ENCODE peak calls at places on chromosomes 6 and 20, in eight cellular contexts. One of them, this sample, is unnamed.

GRCh38 chr6:18090349-18090786 is 32.1 kb downstream of the NHLRC1 start:
- DNase-seq in CD8-positive, alpha-beta T cell: no peak
- DNase-seq in lung: no peak
- DNase-seq in left lung: no peak
- DNase-seq in pancreas: no peak
- DNase-seq in stomach: no peak
- DNase-seq in H9: no peak
- DNase-seq in prostate gland: no peak
- DNase-seq in this sample: no peak

GRCh38 chr6:6556162-6556737 is 32.3 kb upstream of the LY86 start:
- DNase-seq in pancreas: no peak
- DNase-seq in prostate gland: no peak
- DNase-seq in left lung: peak; percentile 43
- DNase-seq in stomach: no peak
- DNase-seq in CD8-positive, alpha-beta T cell: no peak
- DNase-seq in lung: no peak
- DNase-seq in H9: no peak
- DNase-seq in this sample: no peak

GRCh38 chr6:141463237-141463977 is 669.3 kb upstream of the GJE1 start:
- DNase-seq in pancreas: no peak
- DNase-seq in CD8-positive, alpha-beta T cell: no peak
- DNase-seq in left lung: no peak
- DNase-seq in lung: no peak
- DNase-seq in stomach: no peak
- DNase-seq in prostate gland: no peak
- DNase-seq in H9: no peak
- DNase-seq in this sample: no peak

GRCh38 chr6:8707956-8708772 is 272.8 kb upstream of the SLC35B3 start:
- DNase-seq in pancreas: peak; percentile 66
- DNase-seq in H9: no peak
- DNase-seq in CD8-positive, alpha-beta T cell: no peak
- DNase-seq in lung: peak; percentile 47
- DNase-seq in stomach: peak; percentile 49
- DNase-seq in prostate gland: peak; percentile 81
- DNase-seq in left lung: peak; percentile 36
- DNase-seq in this sample: no peak

GRCh38 chr20:63553251-63553932 is 567 bp upstream of the FNDC11 start:
- DNase-seq in left lung: peak; percentile 73
- DNase-seq in pancreas: peak; percentile 76
- DNase-seq in CD8-positive, alpha-beta T cell: peak; percentile 76
- DNase-seq in prostate gland: peak; percentile 81
- DNase-seq in stomach: peak; percentile 85
- DNase-seq in H9: peak; percentile 95
- DNase-seq in lung: peak; percentile 87
- DNase-seq in this sample: peak; percentile 89

GRCh38 chr20:19625416-19625815 is 132.6 kb upstream of the RIN2 start:
- DNase-seq in CD8-positive, alpha-beta T cell: no peak
- DNase-seq in pancreas: no peak
- DNase-seq in left lung: no peak
- DNase-seq in lung: no peak
- DNase-seq in stomach: no peak
- DNase-seq in prostate gland: no peak
- DNase-seq in H9: no peak
- DNase-seq in this sample: no peak

GRCh38 chr6:11006060-11006459 is 38.0 kb downstream of the ELOVL2 start:
- DNase-seq in CD8-positive, alpha-beta T cell: no peak
- DNase-seq in stomach: no peak
- DNase-seq in lung: no peak
- DNase-seq in H9: no peak
- DNase-seq in pancreas: no peak
- DNase-seq in left lung: no peak
- DNase-seq in prostate gland: no peak
- DNase-seq in this sample: no peak

GRCh38 chr6:41818271-41819054 is 31.0 kb downstream of the TOMM6 start:
- DNase-seq in left lung: no peak
- DNase-seq in stomach: no peak
- DNase-seq in lung: no peak
- DNase-seq in prostate gland: no peak
- DNase-seq in CD8-positive, alpha-beta T cell: no peak
- DNase-seq in pancreas: no peak
- DNase-seq in H9: no peak
- DNase-seq in this sample: no peak

GRCh38 chr6:148803979-148804378 is 57.1 kb downstream of the UST start:
- DNase-seq in stomach: no peak
- DNase-seq in left lung: no peak
- DNase-seq in H9: no peak
- DNase-seq in pancreas: no peak
- DNase-seq in lung: no peak
- DNase-seq in prostate gland: no peak
- DNase-seq in CD8-positive, alpha-beta T cell: no peak
- DNase-seq in this sample: no peak

GRCh38 chr6:123519191-123519510 is 117.6 kb downstream of the TRDN start:
- DNase-seq in left lung: no peak
- DNase-seq in stomach: no peak
- DNase-seq in CD8-positive, alpha-beta T cell: no peak
- DNase-seq in H9: no peak
- DNase-seq in pancreas: no peak
- DNase-seq in lung: no peak
- DNase-seq in prostate gland: no peak
- DNase-seq in this sample: no peak

GRCh38 chr6:7542878-7543394 is 1.5 kb downstream of the DSP start:
- DNase-seq in pancreas: peak; percentile 81
- DNase-seq in H9: peak; percentile 83
- DNase-seq in stomach: peak; percentile 85
- DNase-seq in left lung: peak; percentile 41
- DNase-seq in CD8-positive, alpha-beta T cell: no peak
- DNase-seq in lung: peak; percentile 45
- DNase-seq in prostate gland: peak; percentile 93
- DNase-seq in this sample: no peak

GRCh38 chr6:24719125-24719931 is at the start of gene C6orf62:
- DNase-seq in pancreas: peak; percentile 44
- DNase-seq in left lung: peak; percentile 44
- DNase-seq in prostate gland: no peak
- DNase-seq in lung: peak; percentile 54
- DNase-seq in stomach: peak; percentile 40
- DNase-seq in H9: no peak
- DNase-seq in CD8-positive, alpha-beta T cell: peak; percentile 21
- DNase-seq in this sample: no peak

GRCh38 chr6:168507297-168507696 is 66.3 kb downstream of the SMOC2 start:
- DNase-seq in stomach: no peak
- DNase-seq in lung: no peak
- DNase-seq in H9: no peak
- DNase-seq in pancreas: no peak
- DNase-seq in CD8-positive, alpha-beta T cell: no peak
- DNase-seq in left lung: no peak
- DNase-seq in prostate gland: no peak
- DNase-seq in this sample: no peak

GRCh38 chr6:157090736-157091135 is 232.6 kb downstream of the TMEM242 start:
- DNase-seq in prostate gland: no peak
- DNase-seq in pancreas: no peak
- DNase-seq in stomach: no peak
- DNase-seq in CD8-positive, alpha-beta T cell: no peak
- DNase-seq in H9: peak; percentile 61
- DNase-seq in lung: no peak
- DNase-seq in left lung: no peak
- DNase-seq in this sample: no peak

GRCh38 chr20:16256981-16257380 is 316.3 kb downstream of the KIF16B start:
- DNase-seq in CD8-positive, alpha-beta T cell: no peak
- DNase-seq in lung: no peak
- DNase-seq in prostate gland: no peak
- DNase-seq in H9: no peak
- DNase-seq in stomach: no peak
- DNase-seq in pancreas: no peak
- DNase-seq in left lung: no peak
- DNase-seq in this sample: no peak

GRCh38 chr6:166465671-166466087 is 82.9 kb upstream of the MPC1 start:
- DNase-seq in stomach: no peak
- DNase-seq in left lung: no peak
- DNase-seq in lung: no peak
- DNase-seq in prostate gland: no peak
- DNase-seq in H9: no peak
- DNase-seq in pancreas: no peak
- DNase-seq in CD8-positive, alpha-beta T cell: no peak
- DNase-seq in this sample: no peak

GRCh38 chr20:50265245-50265946 is 74.8 kb downstream of the CEBPB start:
- DNase-seq in lung: no peak
- DNase-seq in stomach: no peak
- DNase-seq in CD8-positive, alpha-beta T cell: no peak
- DNase-seq in prostate gland: no peak
- DNase-seq in left lung: no peak
- DNase-seq in H9: no peak
- DNase-seq in pancreas: no peak
- DNase-seq in this sample: no peak

DNA sequence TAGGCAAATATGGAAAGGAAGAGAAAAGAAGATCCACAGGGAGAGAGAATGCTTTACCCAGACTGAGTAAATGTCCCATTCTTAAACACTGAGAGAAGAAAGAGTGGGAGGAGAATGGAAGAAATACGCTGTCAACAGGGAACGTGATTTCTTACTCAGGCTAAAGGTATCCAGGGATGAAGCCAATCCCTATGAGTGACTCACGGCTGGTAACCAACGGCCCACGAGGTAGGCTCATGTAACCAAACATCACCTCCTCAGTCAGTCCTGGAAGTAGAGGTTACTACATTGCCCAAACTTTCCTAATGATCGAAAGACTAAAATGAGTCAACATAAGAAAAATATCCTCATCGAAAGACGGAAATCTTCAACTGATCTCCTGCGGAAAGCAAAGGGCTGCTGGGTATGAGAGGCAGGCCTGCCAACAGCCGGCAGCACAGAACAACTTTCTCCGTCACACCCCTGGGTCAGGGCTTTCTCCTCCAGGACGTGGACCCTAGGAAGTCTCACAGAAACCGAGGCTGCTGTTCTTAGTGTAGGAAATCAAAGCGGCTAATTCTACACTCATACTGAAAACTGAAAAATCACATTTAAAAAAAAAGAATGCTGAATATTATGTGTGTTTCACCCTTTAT is 292.6 kb downstream of the GMDS start:
- DNase-seq in lung: no peak
- DNase-seq in stomach: no peak
- DNase-seq in pancreas: no peak
- DNase-seq in CD8-positive, alpha-beta T cell: no peak
- DNase-seq in prostate gland: no peak
- DNase-seq in left lung: no peak
- DNase-seq in H9: no peak
- DNase-seq in this sample: no peak
- TF ChIP-seq CTCF in lung: no peak
- TF ChIP-seq CTCF in stomach: no peak
- TF ChIP-seq CTCF in pancreas: no peak
- TF ChIP-seq CTCF in CD8-positive, alpha-beta T cell: no peak
- TF ChIP-seq CTCF in prostate gland: no peak
- TF ChIP-seq CTCF in left lung: no peak
- TF ChIP-seq CTCF in H9: no peak
- TF ChIP-seq CTCF in this sample: no peak

GRCh38 chr6:48986803-48987202 is 476.2 kb downstream of the MMUT start:
- DNase-seq in CD8-positive, alpha-beta T cell: no peak
- DNase-seq in prostate gland: no peak
- DNase-seq in H9: no peak
- DNase-seq in lung: no peak
- DNase-seq in pancreas: no peak
- DNase-seq in left lung: no peak
- DNase-seq in stomach: no peak
- DNase-seq in this sample: no peak

GRCh38 chr6:48983377-48983776 is 479.7 kb downstream of the MMUT start:
- DNase-seq in stomach: no peak
- DNase-seq in lung: no peak
- DNase-seq in CD8-positive, alpha-beta T cell: no peak
- DNase-seq in prostate gland: no peak
- DNase-seq in H9: no peak
- DNase-seq in left lung: no peak
- DNase-seq in pancreas: no peak
- DNase-seq in this sample: no peak

GRCh38 chr6:48990746-48991145 is 472.3 kb downstream of the MMUT start:
- DNase-seq in lung: no peak
- DNase-seq in CD8-positive, alpha-beta T cell: no peak
- DNase-seq in prostate gland: no peak
- DNase-seq in left lung: no peak
- DNase-seq in pancreas: no peak
- DNase-seq in stomach: no peak
- DNase-seq in H9: no peak
- DNase-seq in this sample: no peak

GRCh38 chr6:48985025-48985424 is 478.0 kb downstream of the MMUT start:
- DNase-seq in CD8-positive, alpha-beta T cell: no peak
- DNase-seq in stomach: no peak
- DNase-seq in pancreas: no peak
- DNase-seq in lung: no peak
- DNase-seq in H9: no peak
- DNase-seq in left lung: no peak
- DNase-seq in prostate gland: no peak
- DNase-seq in this sample: no peak

GRCh38 chr6:48986105-48986504 is 476.9 kb downstream of the MMUT start:
- DNase-seq in stomach: no peak
- DNase-seq in H9: no peak
- DNase-seq in pancreas: no peak
- DNase-seq in lung: no peak
- DNase-seq in left lung: no peak
- DNase-seq in CD8-positive, alpha-beta T cell: no peak
- DNase-seq in prostate gland: no peak
- DNase-seq in this sample: no peak
- H3K9me3 ChIP-seq in stomach: peaks cover 49% of the 10 kb centered on the region
- H3K9me3 ChIP-seq in H9: no peaks in the 10 kb centered on the region
- H3K9me3 ChIP-seq in pancreas: no peaks in the 10 kb centered on the region
- H3K9me3 ChIP-seq in lung: peaks cover 34% of the 10 kb centered on the region
- H3K9me3 ChIP-seq in left lung: peaks cover 54% of the 10 kb centered on the region
- H3K9me3 ChIP-seq in CD8-positive, alpha-beta T cell: no peaks in the 10 kb centered on the region
- H3K9me3 ChIP-seq in prostate gland: no peaks in the 10 kb centered on the region
- H3K9me3 ChIP-seq in this sample: no peaks in the 10 kb centered on the region

DNA sequence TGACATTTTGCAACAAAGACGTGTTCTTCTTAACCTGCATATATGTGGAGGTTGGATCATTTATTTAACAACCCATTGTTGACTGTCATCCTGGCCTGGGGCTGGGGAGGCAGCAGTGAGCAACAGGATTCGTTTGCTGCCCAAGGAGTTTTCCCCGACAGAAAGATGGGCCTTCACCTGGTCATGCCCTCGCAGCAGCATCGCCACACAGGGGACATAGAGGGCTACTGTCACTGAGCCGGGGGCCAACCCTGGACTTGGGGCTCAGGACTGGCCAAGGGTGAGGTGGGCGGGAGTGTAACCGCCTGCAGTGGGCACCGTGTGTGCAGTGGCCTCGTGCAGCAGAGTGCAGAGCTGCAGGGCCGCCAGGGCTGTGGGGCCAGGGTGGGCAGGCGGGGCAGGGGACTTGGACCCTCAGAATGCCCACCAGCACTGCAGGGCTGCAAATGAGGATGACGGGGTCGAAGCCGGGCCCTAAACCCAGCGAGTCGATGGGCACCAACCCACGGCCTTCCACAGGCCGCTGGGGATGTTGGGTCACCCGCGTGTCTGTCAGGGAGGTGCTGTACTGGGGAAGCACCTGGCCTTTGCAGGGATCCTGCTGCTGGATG is 11.8 kb downstream of the DUSP22 start:
- DNase-seq in stomach: no peak
- DNase-seq in prostate gland: no peak
- DNase-seq in H9: peak; percentile 57
- DNase-seq in pancreas: no peak
- DNase-seq in lung: no peak
- DNase-seq in left lung: no peak
- DNase-seq in CD8-positive, alpha-beta T cell: no peak
- DNase-seq in this sample: no peak
- TF ChIP-seq CTCF in stomach: no peak
- TF ChIP-seq CTCF in prostate gland: no peak
- TF ChIP-seq CTCF in H9: peak; percentile 62
- TF ChIP-seq CTCF in pancreas: no peak
- TF ChIP-seq CTCF in lung: no peak
- TF ChIP-seq CTCF in left lung: no peak
- TF ChIP-seq CTCF in CD8-positive, alpha-beta T cell: no peak
- TF ChIP-seq CTCF in this sample: no peak

GRCh38 chr20:29873946-29874345 is 1383.5 kb upstream of the DEFB115 start:
- DNase-seq in prostate gland: no peak
- DNase-seq in left lung: peak; percentile 72
- DNase-seq in H9: peak; percentile 65
- DNase-seq in CD8-positive, alpha-beta T cell: no peak
- DNase-seq in stomach: peak; percentile 61
- DNase-seq in pancreas: peak; percentile 27
- DNase-seq in lung: no peak
- DNase-seq in this sample: no peak
- H3K9me3 ChIP-seq in prostate gland: no peaks in the 10 kb centered on the region
- H3K9me3 ChIP-seq in left lung: peaks cover 59% of the 10 kb centered on the region
- H3K9me3 ChIP-seq in H9: peaks cover 60% of the 10 kb centered on the region
- H3K9me3 ChIP-seq in CD8-positive, alpha-beta T cell: no peaks in the 10 kb centered on the region
- H3K9me3 ChIP-seq in stomach: peaks cover 59% of the 10 kb centered on the region
- H3K9me3 ChIP-seq in pancreas: no peaks in the 10 kb centered on the region
- H3K9me3 ChIP-seq in lung: peaks cover 33% of the 10 kb centered on the region
- H3K9me3 ChIP-seq in this sample: peaks cover 17% of the 10 kb centered on the region

This sample was measured in CD4-positive, alpha-beta T cell.